ENCODE peak calls at places on chromosomes 3 and 15, in nine cellular contexts. F, N, X, C, K, E, G, A and I are unnamed samples.

GRCh38 chr15:73233623-73234022 is 135.1 kb downstream of the HCN4 start:
- DNase-seq in F (no peak), N (no peak), X (no peak), C (no peak), K (no peak), E (no peak), G (no peak), A (no peak), I (no peak)

GRCh38 chr3:150797155-150797554 is 34.2 kb upstream of the SIAH2 start:
- DNase-seq in F (no peak), N (no peak), X (no peak), C (no peak), K (no peak), E (peak; percentile 18), G (no peak), A (no peak), I (no peak)

GRCh38 chr3:135649361-135649760 is 316.2 kb upstream of the PPP2R3A start:
- DNase-seq in F (no peak), N (no peak), X (no peak), C (no peak), K (no peak), E (no peak), G (no peak), A (no peak), I (no peak)

GRCh38 chr15:100958326-100959065 is 39.3 kb downstream of the LRRK1 start:
- DNase-seq in F (peak; percentile 44), N (peak; percentile 34), X (no peak), C (peak; percentile 86), K (no peak), E (no peak), G (no peak), A (no peak), I (no peak)

GRCh38 chr15:39301589-39301999 is 279.3 kb upstream of the THBS1 start:
- DNase-seq in F (peak; percentile 61), N (peak; percentile 94), X (no peak), C (peak; percentile 96), K (no peak), E (no peak), G (no peak), A (no peak), I (no peak)

GRCh38 chr3:180059351-180059750 is 22.6 kb upstream of the PEX5L start:
- DNase-seq in F (no peak), N (peak; percentile 1), X (no peak), C (no peak), K (no peak), E (no peak), G (no peak), A (no peak), I (no peak)

GRCh38 chr3:13616359-13616758 is 67.4 kb downstream of the FBLN2 start:
- DNase-seq in F (no peak), N (no peak), X (no peak), C (no peak), K (no peak), E (no peak), G (peak; percentile 25), A (no peak), I (no peak)

GRCh38 chr3:64441861-64442260 is 216.6 kb upstream of the PRICKLE2 start:
- DNase-seq in F (no peak), N (no peak), X (no peak), C (no peak), K (no peak), E (no peak), G (peak; percentile 26), A (no peak), I (no peak)

GRCh38 chr3:12479919-12480425 is 4.3 kb upstream of the TSEN2 start:
- DNase-seq in F (peak; percentile 65), N (peak; percentile 39), X (peak; percentile 73), C (peak; percentile 58), K (peak; percentile 11), E (peak; percentile 31), G (peak; percentile 71), A (peak; percentile 85), I (no peak)

GRCh38 chr15:40276927-40277326 is 5.9 kb downstream of the ANKRD63 start:
- DNase-seq in F (no peak), N (no peak), X (no peak), C (no peak), K (no peak), E (no peak), G (no peak), A (no peak), I (no peak)

GRCh38 chr3:36606871-36607765 is 157.2 kb downstream of the DCLK3 start:
- DNase-seq in F (no peak), N (no peak), X (no peak), C (no peak), K (no peak), E (no peak), G (no peak), A (no peak), I (no peak)

GRCh38 chr3:131903988-131904415 is 130.8 kb downstream of the CPNE4 start:
- DNase-seq in F (peak; percentile 87), N (peak; percentile 99), X (no peak), C (peak; percentile 94), K (no peak), E (no peak), G (peak; percentile 42), A (no peak), I (peak; percentile 50)

GRCh38 chr15:70375006-70375409 is 277.3 kb upstream of the TLE3 start:
- DNase-seq in F (peak; percentile 33), N (peak; percentile 22), X (no peak), C (peak; percentile 52), K (no peak), E (no peak), G (no peak), A (no peak), I (no peak)

GRCh38 chr3:185586644-185586964 is 509 bp downstream of the SENP2 start:
- DNase-seq in F (peak; percentile 46), N (peak; percentile 31), X (no peak), C (no peak), K (no peak), E (no peak), G (no peak), A (no peak), I (no peak)